ENCODE peak calls at places on chromosomes 11 and 22, in five cellular contexts. One of them, this sample, is unnamed.

GRCh38 chr11:130055637-130056036 is 14.1 kb upstream of the APLP2 start:
- DNase-seq in glutamatergic neuron: no peak
- DNase-seq in NCI-H1092 treated with DMSO at 0.1 percent for 48 hours: no peak
- DNase-seq in activated CD4-positive, alpha-beta T cell treated with anti-CD3 and anti-CD28 coated beads for 36 hours: no peak
- DNase-seq in GDM1: no peak
- DNase-seq in this sample: no peak

GRCh38 chr11:31509017-31509411 is 408 bp downstream of the IMMP1L start:
- DNase-seq in glutamatergic neuron: no peak
- DNase-seq in NCI-H1092 treated with DMSO at 0.1 percent for 48 hours: peak; percentile 46
- DNase-seq in activated CD4-positive, alpha-beta T cell treated with anti-CD3 and anti-CD28 coated beads for 36 hours: peak; percentile 11
- DNase-seq in GDM1: no peak
- DNase-seq in this sample: no peak

GRCh38 chr11:73982595-73982989 is at the start of gene UCP2:
- DNase-seq in glutamatergic neuron: peak; percentile 90
- DNase-seq in NCI-H1092 treated with DMSO at 0.1 percent for 48 hours: peak; percentile 95
- DNase-seq in activated CD4-positive, alpha-beta T cell treated with anti-CD3 and anti-CD28 coated beads for 36 hours: peak; percentile 92
- DNase-seq in GDM1: peak; percentile 85
- DNase-seq in this sample: peak; percentile 90

GRCh38 chr11:35602160-35602793 is 16.0 kb upstream of the FJX1 start:
- DNase-seq in glutamatergic neuron: no peak
- DNase-seq in NCI-H1092 treated with DMSO at 0.1 percent for 48 hours: no peak
- DNase-seq in activated CD4-positive, alpha-beta T cell treated with anti-CD3 and anti-CD28 coated beads for 36 hours: no peak
- DNase-seq in GDM1: no peak
- DNase-seq in this sample: no peak

GRCh38 chr11:63520606-63521170 is 14.8 kb downstream of the LGALS12 start:
- DNase-seq in glutamatergic neuron: no peak
- DNase-seq in NCI-H1092 treated with DMSO at 0.1 percent for 48 hours: no peak
- DNase-seq in activated CD4-positive, alpha-beta T cell treated with anti-CD3 and anti-CD28 coated beads for 36 hours: no peak
- DNase-seq in GDM1: no peak
- DNase-seq in this sample: no peak

GRCh38 chr11:114132944-114133394 is 73.5 kb downstream of the ZBTB16 start:
- DNase-seq in glutamatergic neuron: no peak
- DNase-seq in NCI-H1092 treated with DMSO at 0.1 percent for 48 hours: no peak
- DNase-seq in activated CD4-positive, alpha-beta T cell treated with anti-CD3 and anti-CD28 coated beads for 36 hours: no peak
- DNase-seq in GDM1: no peak
- DNase-seq in this sample: no peak

GRCh38 chr11:33624082-33624481 is 76.5 kb downstream of the C11orf91 start:
- DNase-seq in glutamatergic neuron: peak; percentile 19
- DNase-seq in NCI-H1092 treated with DMSO at 0.1 percent for 48 hours: no peak
- DNase-seq in activated CD4-positive, alpha-beta T cell treated with anti-CD3 and anti-CD28 coated beads for 36 hours: no peak
- DNase-seq in GDM1: no peak
- DNase-seq in this sample: no peak

GRCh38 chr22:50482107-50483074 is 1.0 kb downstream of the ADM2 start:
- DNase-seq in glutamatergic neuron: peak; percentile 55
- DNase-seq in NCI-H1092 treated with DMSO at 0.1 percent for 48 hours: no peak
- DNase-seq in activated CD4-positive, alpha-beta T cell treated with anti-CD3 and anti-CD28 coated beads for 36 hours: no peak
- DNase-seq in GDM1: no peak
- DNase-seq in this sample: no peak

GRCh38 chr11:122803306-122803705 is 35.0 kb upstream of the CRTAM start:
- DNase-seq in glutamatergic neuron: no peak
- DNase-seq in NCI-H1092 treated with DMSO at 0.1 percent for 48 hours: no peak
- DNase-seq in activated CD4-positive, alpha-beta T cell treated with anti-CD3 and anti-CD28 coated beads for 36 hours: no peak
- DNase-seq in GDM1: no peak
- DNase-seq in this sample: no peak

GRCh38 chr11:106956887-106957505 is 61.3 kb downstream of the GUCY1A2 start:
- DNase-seq in glutamatergic neuron: peak; percentile 58
- DNase-seq in NCI-H1092 treated with DMSO at 0.1 percent for 48 hours: no peak
- DNase-seq in activated CD4-positive, alpha-beta T cell treated with anti-CD3 and anti-CD28 coated beads for 36 hours: no peak
- DNase-seq in GDM1: no peak
- DNase-seq in this sample: no peak

This sample was measured in GF-D8.